ENCODE peak calls at places on chromosomes 2 and 18, in four cellular contexts. P, T, A and D are unnamed samples.

GRCh38 chr2:231925303-231926179 is 655 bp downstream of the NPPC start:
- DNase-seq in P (peak), T (peak), A (peak), D (peak)

GRCh38 chr2:153986488-153987229 is 114.9 kb downstream of the GALNT13 start:
- DNase-seq in P (peak), T (no peak), A (no peak), D (no peak)

GRCh38 chr18:3402962-3403585 is 46.9 kb upstream of the TGIF1 start:
- DNase-seq in P (peak), T (no peak), A (no peak), D (no peak)

GRCh38 chr2:164597988-164598387 is 23.3 kb downstream of the GRB14 start:
- DNase-seq in P (no peak), T (no peak), A (no peak), D (no peak)

GRCh38 chr18:79485788-79486355 is 90.1 kb downstream of the NFATC1 start:
- DNase-seq in P (no peak), T (no peak), A (no peak), D (no peak)

GRCh38 chr2:31384351-31384750 is 30.2 kb downstream of the XDH start:
- DNase-seq in P (peak), T (no peak), A (peak), D (peak)

GRCh38 chr2:241859436-241860183 is 916 bp upstream of the PDCD1 start:
- DNase-seq in P (no peak), T (no peak), A (peak), D (no peak)

GRCh38 chr2:181311841-181312240 is 145.3 kb upstream of the ITGA4 start:
- DNase-seq in P (no peak), T (no peak), A (no peak), D (no peak)

GRCh38 chr18:1778496-1779178 is 792.7 kb downstream of the METTL4 start:
- DNase-seq in P (no peak), T (no peak), A (no peak), D (no peak)

GRCh38 chr2:177533253-177533652 is 140.7 kb downstream of the AGPS start:
- DNase-seq in P (no peak), T (no peak), A (no peak), D (no peak)

GRCh38 chr18:13573750-13574149 is 152.6 kb downstream of the FAM210A start:
- DNase-seq in P (no peak), T (no peak), A (no peak), D (no peak)

GRCh38 chr2:172427256-172427989 is at the start of gene ITGA6:
- DNase-seq in P (peak), T (no peak), A (peak), D (peak)

GRCh38 chr2:43321446-43321845 is 95.0 kb upstream of the ZFP36L2 start:
- DNase-seq in P (no peak), T (no peak), A (no peak), D (no peak)

GRCh38 chr2:95310211-95310610 is 13.1 kb downstream of the KCNIP3 start:
- DNase-seq in P (no peak), T (no peak), A (no peak), D (no peak)

GRCh38 chr2:178891265-178891958 is 84.2 kb upstream of the TTN start:
- DNase-seq in P (peak), T (peak), A (peak), D (peak)

GRCh38 chr2:180291552-180292421 is 284.7 kb upstream of the CWC22 start:
- DNase-seq in P (peak), T (no peak), A (no peak), D (no peak)

GRCh38 chr2:109125595-109126500 is 3.2 kb upstream of the SH3RF3 start:
- DNase-seq in P (peak), T (no peak), A (no peak), D (no peak)

GRCh38 chr2:234491281-234491680 is 5.6 kb downstream of the ARL4C start:
- DNase-seq in P (no peak), T (no peak), A (no peak), D (no peak)

GRCh38 chr2:213216461-213216860 is 65.0 kb upstream of the IKZF2 start:
- DNase-seq in P (peak), T (no peak), A (no peak), D (no peak)

GRCh38 chr2:239064253-239064652 is 216.4 kb downstream of the TWIST2 start:
- DNase-seq in P (no peak), T (no peak), A (no peak), D (no peak)

GRCh38 chr2:189821953-189822748 is 37.9 kb downstream of the PMS1 start:
- DNase-seq in P (peak), T (no peak), A (no peak), D (no peak)

GRCh38 chr2:215626063-215626462 is 190.2 kb upstream of the FN1 start:
- DNase-seq in P (no peak), T (no peak), A (no peak), D (no peak)

GRCh38 chr2:55014962-55015939 is 35.0 kb downstream of the RTN4 start:
- DNase-seq in P (peak), T (no peak), A (peak), D (peak)

GRCh38 chr18:40810371-40810770 is 1144.7 kb upstream of the PIK3C3 start:
- DNase-seq in P (peak), T (no peak), A (no peak), D (no peak)

GRCh38 chr18:48534364-48534763 is 4.5 kb upstream of the CTIF start:
- DNase-seq in P (peak), T (no peak), A (no peak), D (no peak)

GRCh38 chr2:177717831-177718618 is 325.5 kb downstream of the AGPS start:
- DNase-seq in P (no peak), T (no peak), A (no peak), D (no peak)

GRCh38 chr18:35041752-35042379 is 653 bp downstream of the MAPRE2 start:
- DNase-seq in P (peak), T (no peak), A (no peak), D (no peak)

GRCh38 chr18:31497711-31498449 is at the start of gene DSG2:
- DNase-seq in P (peak), T (no peak), A (peak), D (peak)

GRCh38 chr2:2101924-2102323 is 229.2 kb downstream of the MYT1L start:
- DNase-seq in P (no peak), T (no peak), A (no peak), D (no peak)

GRCh38 chr2:162266468-162266754 is 23.2 kb upstream of the FAP start:
- DNase-seq in P (no peak), T (no peak), A (peak), D (no peak)

GRCh38 chr2:121974919-121975654 is 219.6 kb downstream of the TSN start:
- DNase-seq in P (peak), T (no peak), A (peak), D (peak)

GRCh38 chr2:217183471-217183870 is 323.6 kb upstream of the TNP1 start:
- DNase-seq in P (no peak), T (no peak), A (no peak), D (no peak)

GRCh38 chr2:129224022-129224421 is 755.4 kb upstream of the RAB6C start:
- DNase-seq in P (no peak), T (no peak), A (no peak), D (no peak)

GRCh38 chr2:54899576-54900200 is 150.6 kb downstream of the RTN4 start:
- DNase-seq in P (peak), T (no peak), A (no peak), D (no peak)

GRCh38 chr18:59835656-59836379 is 64.0 kb upstream of the PMAIP1 start:
- DNase-seq in P (no peak), T (no peak), A (no peak), D (no peak)

GRCh38 chr2:6650311-6650710 is 215.4 kb downstream of the CMPK2 start:
- DNase-seq in P (no peak), T (no peak), A (no peak), D (no peak)

GRCh38 chr2:6656633-6657032 is 209.1 kb downstream of the CMPK2 start:
- DNase-seq in P (no peak), T (no peak), A (no peak), D (no peak)

GRCh38 chr2:6652271-6652670 is 213.4 kb downstream of the CMPK2 start:
- DNase-seq in P (peak), T (no peak), A (no peak), D (no peak)

GRCh38 chr2:6654279-6654678 is 211.4 kb downstream of the CMPK2 start:
- DNase-seq in P (peak), T (no peak), A (no peak), D (no peak)

GRCh38 chr2:6653281-6653750 is 212.4 kb downstream of the CMPK2 start:
- DNase-seq in P (no peak), T (no peak), A (no peak), D (no peak)
- H3K4me3 ChIP-seq in P (no peak), T (no peak), A (no peak), D (no peak)

GRCh38 chr18:63747006-63747405 is 28.2 kb upstream of the SERPINB7 start:
- DNase-seq in P (no peak), T (no peak), A (no peak), D (no peak)

GRCh38 chr18:63736856-63737255 is 34.1 kb downstream of the SERPINB11 start:
- DNase-seq in P (peak), T (no peak), A (no peak), D (no peak)

DNA sequence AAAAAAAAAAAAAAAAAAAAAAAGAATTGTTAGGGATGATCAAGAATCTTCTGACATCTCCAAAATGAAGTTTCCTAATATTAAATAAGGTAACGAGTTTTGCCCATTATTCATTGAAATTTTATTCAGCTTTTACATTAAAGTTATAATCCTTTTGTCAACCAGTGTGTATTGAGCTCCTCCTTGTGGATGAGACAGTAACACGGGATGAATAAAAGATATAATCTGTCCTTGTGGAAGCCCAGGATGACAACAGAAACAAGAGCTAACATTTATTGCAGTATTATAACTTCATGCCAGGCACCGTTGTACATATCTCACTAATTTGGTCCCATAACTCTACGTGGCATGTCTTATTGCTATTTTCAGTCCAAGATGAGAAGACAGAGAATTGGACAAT is 33.4 kb upstream of the SERPINB7 start:
- DNase-seq in P (peak), T (no peak), A (no peak), D (no peak)
- TF ChIP-seq CTCF in P (peak), T (no peak), A (no peak), D (no peak)

GRCh38 chr2:56183643-56184499 is at the start of gene CCDC85A:
- DNase-seq in P (peak), T (peak), A (peak), D (peak)
- H3K4me3 ChIP-seq in P (peak), T (peak), A (peak), D (peak)

GRCh38 chr2:63843093-63843492 is 1.4 kb downstream of the UGP2 start:
- DNase-seq in P (no peak), T (no peak), A (no peak), D (no peak)

GRCh38 chr2:63840081-63840784 is 1.5 kb upstream of the UGP2 start:
- DNase-seq in P (peak), T (no peak), A (no peak), D (peak)

GRCh38 chr2:63841254-63842022 is at the start of gene UGP2:
- DNase-seq in P (peak), T (peak), A (peak), D (peak)

GRCh38 chr2:63842149-63843061 is 709 bp downstream of the UGP2 start:
- DNase-seq in P (peak), T (no peak), A (no peak), D (peak)

DNA sequence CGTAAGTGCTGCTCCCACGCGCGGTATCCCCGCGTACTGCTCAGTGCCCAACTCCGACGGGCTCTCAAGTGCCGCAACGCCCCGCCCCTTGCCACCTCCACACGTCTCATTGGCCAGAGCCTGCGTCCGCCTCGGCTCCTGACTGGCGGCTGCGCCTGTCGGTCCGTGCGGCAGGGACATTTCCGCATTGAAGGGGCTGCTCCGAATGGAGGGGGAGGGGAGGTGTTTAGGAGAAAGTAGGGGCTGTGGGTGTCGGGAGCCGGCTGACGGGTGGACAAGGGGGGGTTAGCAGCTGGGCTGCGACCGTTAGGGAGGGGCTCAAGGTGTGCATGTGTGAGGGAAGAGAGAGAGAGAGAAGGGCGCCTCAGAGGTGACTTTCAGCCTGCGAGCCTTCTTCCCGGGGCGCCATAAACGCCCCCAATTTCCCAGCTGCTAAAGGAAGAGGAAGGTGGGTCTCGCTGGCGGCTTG is 877 bp upstream of the UGP2 start:
- DNase-seq in P (peak), T (peak), A (peak), D (peak)
- TF ChIP-seq CTCF in P (no peak), T (peak), A (no peak), D (no peak)

DNA sequence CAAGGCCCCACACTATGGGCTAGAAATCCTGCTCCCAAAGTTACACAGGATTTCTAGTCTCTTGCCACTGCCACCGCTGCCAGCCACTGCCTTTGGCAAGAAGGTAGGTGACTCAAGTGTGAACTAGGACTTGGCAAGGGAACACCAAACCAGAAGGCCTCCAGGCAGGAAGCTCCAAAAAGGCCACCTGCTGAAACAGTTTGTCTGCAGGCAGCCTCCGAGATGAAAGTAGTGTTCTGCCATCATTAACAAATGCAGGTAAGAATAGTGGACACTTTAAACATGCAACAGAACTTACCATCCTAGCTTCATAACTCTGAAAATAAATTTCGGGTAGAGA is 3.9 kb downstream of the ANKRD44 start:
- DNase-seq in P (peak), T (peak), A (peak), D (peak)
- H3K4me3 ChIP-seq in P (no peak), T (peak), A (no peak), D (no peak)

DNA sequence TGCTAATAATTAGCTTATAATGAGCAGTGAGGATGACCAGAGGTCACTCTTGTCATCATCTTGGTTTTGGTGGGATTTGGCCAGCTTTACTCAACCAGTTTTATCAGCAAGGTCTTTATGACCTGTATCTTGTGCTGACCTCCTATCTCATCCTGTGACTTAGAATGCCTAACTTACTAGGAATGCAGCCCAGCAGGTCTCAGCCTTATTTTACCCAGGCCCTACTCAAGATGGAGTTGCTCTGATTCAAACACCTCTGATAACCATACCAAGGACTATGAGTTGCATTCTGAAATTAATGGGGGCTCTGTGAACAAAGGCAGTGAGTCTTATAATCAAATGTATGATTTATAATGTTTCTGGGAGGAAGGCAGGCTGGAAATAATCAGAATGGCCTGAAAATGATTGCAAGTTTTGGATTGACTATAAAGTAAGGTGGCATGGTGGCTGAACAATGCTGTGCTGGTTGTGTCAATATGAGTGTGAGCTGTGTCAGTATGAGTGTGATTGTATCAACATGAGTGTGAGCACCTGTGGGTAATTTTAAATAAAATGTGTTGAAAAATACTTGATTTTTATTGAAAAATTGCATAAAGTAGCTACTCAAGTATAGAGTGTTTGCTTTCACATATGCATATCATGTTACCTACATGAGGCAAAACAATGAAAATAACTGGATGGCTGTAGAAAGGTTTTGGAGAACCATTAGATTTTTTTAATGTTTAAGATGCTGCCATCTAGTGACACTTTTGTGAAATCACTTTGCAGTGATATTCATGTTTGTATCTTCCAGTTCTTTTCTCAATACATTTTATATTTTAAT is 103.0 kb downstream of the KYNU start:
- DNase-seq in P (peak), T (no peak), A (no peak), D (no peak)
- TF ChIP-seq CTCF in P (peak), T (peak), A (peak), D (no peak)

DNA sequence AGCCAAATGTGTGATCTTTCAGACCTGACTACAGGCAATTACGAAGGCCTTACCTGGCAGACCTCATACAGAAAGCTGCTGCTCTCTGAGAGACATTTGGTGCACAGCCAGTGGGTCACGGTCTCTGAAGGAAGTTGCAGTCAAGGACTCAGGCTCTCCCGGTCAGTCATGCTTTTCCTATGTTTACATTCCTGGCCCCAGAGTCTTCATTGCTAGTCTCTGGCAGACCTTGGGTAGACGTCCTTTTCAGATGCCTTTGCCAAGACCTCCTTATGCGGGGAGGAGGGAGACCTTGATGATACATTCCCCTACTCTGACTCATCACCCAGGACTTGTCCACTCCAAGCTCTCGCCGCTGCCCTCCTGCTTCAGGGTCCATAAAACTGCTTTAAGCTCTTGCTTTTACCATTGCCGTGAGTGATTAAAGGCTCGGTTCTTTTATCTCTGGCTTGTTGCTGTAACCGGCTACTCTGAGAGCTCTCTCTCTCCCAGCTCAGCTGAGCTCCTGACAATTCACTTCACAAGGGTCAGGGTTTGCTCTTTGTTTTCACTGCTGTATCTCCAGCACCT is 62.0 kb upstream of the SLC35F5 start:
- DNase-seq in P (peak), T (no peak), A (peak), D (peak)
- H3K4me3 ChIP-seq in P (no peak), T (peak), A (peak), D (no peak)

DNA sequence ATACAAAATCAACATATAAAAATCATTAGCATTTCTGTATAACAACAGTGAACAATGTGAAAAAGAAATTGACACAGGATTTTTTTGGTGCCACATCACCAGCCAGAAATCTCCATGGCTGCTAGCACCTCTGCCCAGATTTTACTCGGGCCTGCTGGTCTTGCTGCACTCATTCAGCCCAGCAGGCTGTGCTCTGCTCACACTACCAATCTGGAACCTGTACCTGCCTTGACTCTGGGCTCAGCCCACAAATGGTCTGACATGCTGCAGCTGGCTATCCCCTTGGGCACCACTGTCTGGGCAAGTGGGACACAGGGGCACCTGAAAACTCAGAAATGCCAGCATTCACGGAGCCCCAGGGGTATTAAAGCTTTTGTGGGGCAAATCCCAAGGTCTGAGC is 392.5 kb upstream of the NRXN1 start:
- DNase-seq in P (no peak), T (no peak), A (no peak), D (no peak)
- TF ChIP-seq CTCF in P (no peak), T (no peak), A (no peak), D (no peak)

GRCh38 chr2:119771331-119771730 is 11.6 kb downstream of the PTPN4 start:
- DNase-seq in P (no peak), T (no peak), A (no peak), D (no peak)

GRCh38 chr2:119766944-119767343 is 7.2 kb downstream of the PTPN4 start:
- DNase-seq in P (no peak), T (no peak), A (no peak), D (no peak)

GRCh38 chr2:119769645-119770044 is 9.9 kb downstream of the PTPN4 start:
- DNase-seq in P (no peak), T (no peak), A (no peak), D (no peak)

GRCh38 chr2:119765404-119766002 is 5.8 kb downstream of the PTPN4 start:
- DNase-seq in P (no peak), T (no peak), A (no peak), D (no peak)

DNA sequence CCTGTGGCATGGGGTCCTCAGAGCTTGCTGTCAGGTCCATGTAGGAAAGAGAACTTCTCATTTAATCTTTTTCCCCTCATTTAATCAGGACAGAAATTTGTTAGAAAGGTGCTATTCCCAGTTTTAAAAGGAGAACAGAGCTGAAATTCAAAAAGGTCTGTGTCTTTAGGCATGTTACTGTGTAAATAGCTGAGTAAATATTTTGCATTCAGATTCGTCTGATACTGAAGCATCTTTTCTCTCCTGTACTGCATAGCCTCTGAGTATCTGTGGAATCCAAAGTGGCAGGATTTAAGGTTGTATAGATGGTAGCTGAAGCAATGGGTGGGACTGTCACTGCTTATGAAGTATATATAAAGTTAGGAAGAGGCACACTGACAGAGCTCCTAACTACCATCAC is 9.0 kb downstream of the PTPN4 start:
- DNase-seq in P (no peak), T (no peak), A (no peak), D (no peak)
- H3K4me3 ChIP-seq in P (no peak), T (no peak), A (no peak), D (no peak)